ENCODE peak calls at places on chromosomes 2 and 18, in six cellular contexts. C is GM23338; L is aorta; N is CD8-positive, alpha-beta T cell; V is SJSA1; S is bronchial epithelial cell. U is an unnamed sample. For H3K27me3 and H3K36me3, the result is how much of the 10 kb centered on the place peaks cover.

GRCh38 chr18:79507546-79508480 is 112.1 kb downstream of the NFATC1 start:
- DNase-seq in C (no peak), L (peak), N (no peak), V (peak), S (no peak), U (peak)

GRCh38 chr18:14974576-14974975 is 226.6 kb downstream of the ANKRD30B start:
- DNase-seq in C (no peak), L (no peak), N (no peak), V (no peak), S (peak), U (no peak)

GRCh38 chr2:218028562-218029348 is 26.0 kb upstream of the TNS1 start:
- DNase-seq in C (no peak), L (no peak), N (no peak), V (peak), S (peak), U (no peak)

GRCh38 chr2:173090291-173090877 is 14.7 kb downstream of the MAP3K20 start:
- DNase-seq in C (peak), L (no peak), N (no peak), V (peak), S (peak), U (no peak)

GRCh38 chr2:23135481-23136100 is 249.4 kb upstream of the KLHL29 start:
- DNase-seq in C (peak), L (peak), N (no peak), V (no peak), S (peak), U (peak)

GRCh38 chr2:117716505-117716904 is 98.0 kb upstream of the DDX18 start:
- DNase-seq in C (no peak), L (no peak), N (no peak), V (no peak), S (no peak), U (no peak)

GRCh38 chr2:168145598-168145997 is 101.8 kb downstream of the STK39 start:
- DNase-seq in C (no peak), L (no peak), N (no peak), V (no peak), S (no peak), U (no peak)

GRCh38 chr2:240505946-240506345 is 51.8 kb downstream of the ANKMY1 start:
- DNase-seq in C (no peak), L (no peak), N (no peak), V (peak), S (no peak), U (peak)

GRCh38 chr2:215692387-215693079 is 256.7 kb upstream of the FN1 start:
- DNase-seq in C (no peak), L (no peak), N (no peak), V (no peak), S (no peak), U (no peak)

GRCh38 chr2:112818094-112818902 is 18.3 kb downstream of the IL1B start:
- DNase-seq in C (no peak), L (no peak), N (no peak), V (no peak), S (no peak), U (no peak)

GRCh38 chr2:65380243-65380642 is 52.2 kb downstream of the SPRED2 start:
- DNase-seq in C (no peak), L (no peak), N (no peak), V (no peak), S (peak), U (no peak)

GRCh38 chr2:65383571-65384488 is 48.6 kb downstream of the SPRED2 start:
- DNase-seq in C (no peak), L (no peak), N (no peak), V (no peak), S (peak), U (no peak)

GRCh38 chr2:65382776-65383357 is 49.5 kb downstream of the SPRED2 start:
- DNase-seq in C (peak), L (peak), N (peak), V (peak), S (peak), U (peak)

GRCh38 chr2:65381607-65382032 is 50.8 kb downstream of the SPRED2 start:
- DNase-seq in C (no peak), L (no peak), N (no peak), V (no peak), S (no peak), U (no peak)

DNA sequence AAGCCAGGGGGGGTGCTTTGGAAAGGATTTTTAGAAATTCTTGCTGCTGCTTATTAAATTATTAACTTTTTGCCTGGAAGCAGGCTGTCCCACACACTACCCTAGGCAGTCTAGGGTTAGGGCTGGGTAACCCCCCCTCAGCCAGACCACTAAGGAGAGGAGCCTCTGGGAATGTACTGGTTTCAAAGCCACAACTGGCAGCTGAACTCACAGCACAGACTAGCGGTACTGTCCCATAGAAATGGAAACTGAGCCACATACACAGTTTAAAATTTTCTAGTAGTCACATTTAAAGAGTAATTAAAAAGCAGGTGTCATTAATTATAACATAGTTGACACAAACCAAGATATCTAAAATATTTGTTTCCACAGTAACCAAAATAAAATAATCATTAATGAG is 50.1 kb downstream of the SPRED2 start:
- DNase-seq in C (no peak), L (no peak), N (no peak), V (no peak), S (no peak), U (no peak)
- H3K4me3 ChIP-seq in C (no peak), L (no peak), N (no peak), V (no peak), S (no peak), U (no peak)

GRCh38 chr2:43269706-43270105 is 43.3 kb upstream of the ZFP36L2 start:
- DNase-seq in C (no peak), L (peak), N (no peak), V (no peak), S (peak), U (no peak)
- H3K27me3 ChIP-seq in C (under half), L (under half), N (under half), V (under half), S (under half), U (under half)

GRCh38 chr2:9590635-9591034 is 35.0 kb upstream of the ADAM17 start:
- DNase-seq in C (no peak), L (no peak), N (no peak), V (no peak), S (peak), U (no peak)
- H3K36me3 ChIP-seq in C (under half), L (under half), N (under half), V (half or more), S (under half), U (under half)

GRCh38 chr2:159982270-159982669 is 80.1 kb downstream of the PLA2R1 start:
- DNase-seq in C (no peak), L (peak), N (no peak), V (no peak), S (peak), U (no peak)
- H3K4me3 ChIP-seq in C (no peak), L (no peak), N (no peak), V (no peak), S (no peak), U (no peak)

GRCh38 chr18:59993560-59993959 is 93.8 kb downstream of the PMAIP1 start:
- DNase-seq in C (no peak), L (no peak), N (no peak), V (no peak), S (no peak), U (no peak)
- H3K27me3 ChIP-seq in C (under half), L (under half), N (under half), V (under half), S (under half), U (under half)

GRCh38 chr2:121456325-121456724 is 74.4 kb upstream of the RNU4ATAC start:
- DNase-seq in C (no peak), L (no peak), N (no peak), V (no peak), S (no peak), U (no peak)
- H3K36me3 ChIP-seq in C (under half), L (under half), N (under half), V (half or more), S (under half), U (under half)

GRCh38 chr18:58868440-58868839 is 3.8 kb downstream of the ZNF532 start:
- DNase-seq in C (no peak), L (no peak), N (no peak), V (no peak), S (no peak), U (no peak)
- H3K4me3 ChIP-seq in C (no peak), L (no peak), N (no peak), V (no peak), S (no peak), U (no peak)

DNA sequence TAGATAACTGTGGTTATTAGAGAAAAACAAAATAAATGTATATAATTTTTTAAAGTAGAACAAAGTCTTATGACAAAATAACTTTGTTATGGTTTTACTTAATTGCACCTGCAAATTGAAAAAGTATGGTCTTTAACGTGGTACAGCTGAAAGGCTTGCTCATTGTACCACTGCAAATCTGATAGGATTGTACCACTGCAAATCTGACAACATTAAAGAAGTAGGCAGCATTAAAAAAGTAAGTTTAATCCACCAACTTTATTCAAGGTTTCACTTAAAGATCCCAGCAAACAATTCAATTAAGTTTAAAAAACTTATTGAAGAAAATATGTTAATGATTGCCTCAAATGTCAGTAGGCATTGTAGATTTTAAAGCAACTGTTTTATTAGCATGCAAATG is 4.7 kb downstream of the SP5 start:
- DNase-seq in C (no peak), L (no peak), N (no peak), V (no peak), S (no peak), U (no peak)
- H3K27me3 ChIP-seq in C (half or more), L (under half), N (under half), V (under half), S (under half), U (half or more)

DNA sequence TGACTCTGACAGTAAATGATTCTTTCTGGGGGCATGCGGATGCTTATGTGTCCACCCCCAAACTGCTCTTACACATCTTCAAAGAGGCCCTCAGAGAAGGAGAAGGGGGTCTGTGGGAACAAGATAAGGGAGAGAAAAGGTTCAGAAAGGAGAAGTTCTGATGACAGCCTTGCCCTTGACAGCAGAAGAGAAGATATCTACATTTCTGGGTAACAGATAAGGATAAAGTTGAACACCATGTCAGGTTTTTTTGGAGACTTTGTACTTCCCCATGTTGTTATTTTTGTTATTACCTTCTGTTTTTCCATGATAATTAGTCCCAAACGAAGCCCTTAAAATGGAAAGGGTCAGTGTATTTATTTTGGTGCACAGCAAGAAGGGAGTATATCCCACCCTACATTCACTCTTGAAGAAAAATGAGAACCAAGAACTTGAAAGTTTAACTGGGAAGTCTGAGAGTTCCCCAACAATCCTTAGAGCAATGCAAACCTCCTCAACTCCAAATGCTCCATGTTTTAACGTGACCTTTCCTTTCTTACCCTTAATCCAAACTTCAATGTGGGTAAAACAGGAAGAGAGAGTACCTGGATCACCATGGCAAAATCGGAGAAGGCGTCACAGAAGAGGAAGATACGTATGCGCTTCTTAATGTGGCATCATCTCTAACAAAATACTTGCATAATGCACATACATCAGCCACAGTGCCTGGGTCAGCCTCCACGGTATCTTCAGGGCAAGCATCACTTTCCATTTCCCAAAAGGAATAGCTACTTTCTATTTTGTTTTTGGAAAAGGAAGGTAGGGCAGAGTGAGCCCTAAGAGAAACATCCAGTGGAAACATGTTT is 264.6 kb upstream of the STON1 start:
- DNase-seq in C (no peak), L (no peak), N (no peak), V (no peak), S (no peak), U (no peak)
- H3K36me3 ChIP-seq in C (under half), L (under half), N (under half), V (under half), S (under half), U (under half)